ENCODE peak calls at places on chromosome 17, in six cellular contexts. One of them, this sample, is unnamed.

GRCh38 chr17:13540546-13540945 is 61.2 kb downstream of the HS3ST3A1 start:
- ATAC-seq in HepG2: no peak
- ATAC-seq in upper lobe of left lung: no peak
- ATAC-seq in K562: no peak
- ATAC-seq in GM12878: no peak
- ATAC-seq in A549: no peak
- ATAC-seq in this sample: no peak

GRCh38 chr17:8832711-8833352 is 33.7 kb upstream of the MFSD6L start:
- ATAC-seq in HepG2: peak
- ATAC-seq in upper lobe of left lung: no peak
- ATAC-seq in K562: peak
- ATAC-seq in GM12878: peak
- ATAC-seq in A549: no peak
- ATAC-seq in this sample: no peak

GRCh38 chr17:80833952-80834895 is 157.4 kb upstream of the CHMP6 start:
- ATAC-seq in HepG2: no peak
- ATAC-seq in upper lobe of left lung: no peak
- ATAC-seq in K562: no peak
- ATAC-seq in GM12878: no peak
- ATAC-seq in A549: no peak
- ATAC-seq in this sample: peak

GRCh38 chr17:29138184-29138955 is 41.8 kb downstream of the MYO18A start:
- ATAC-seq in HepG2: no peak
- ATAC-seq in upper lobe of left lung: no peak
- ATAC-seq in K562: no peak
- ATAC-seq in GM12878: peak
- ATAC-seq in A549: peak
- ATAC-seq in this sample: no peak

GRCh38 chr17:43667506-43668438 is 6.0 kb upstream of the MEOX1 start:
- ATAC-seq in HepG2: peak
- ATAC-seq in upper lobe of left lung: no peak
- ATAC-seq in K562: no peak
- ATAC-seq in GM12878: peak
- ATAC-seq in A549: no peak
- ATAC-seq in this sample: no peak

GRCh38 chr17:2375406-2375805 is 25.5 kb downstream of the MNT start:
- ATAC-seq in HepG2: no peak
- ATAC-seq in upper lobe of left lung: no peak
- ATAC-seq in K562: no peak
- ATAC-seq in GM12878: no peak
- ATAC-seq in A549: no peak
- ATAC-seq in this sample: no peak

GRCh38 chr17:38960402-38960801 is 6.8 kb downstream of the FBXO47 start:
- ATAC-seq in HepG2: no peak
- ATAC-seq in upper lobe of left lung: no peak
- ATAC-seq in K562: no peak
- ATAC-seq in GM12878: no peak
- ATAC-seq in A549: no peak
- ATAC-seq in this sample: no peak

GRCh38 chr17:43020789-43021738 is 1.1 kb downstream of the VAT1 start:
- ATAC-seq in HepG2: peak
- ATAC-seq in upper lobe of left lung: peak
- ATAC-seq in K562: peak
- ATAC-seq in GM12878: peak
- ATAC-seq in A549: peak
- ATAC-seq in this sample: peak

GRCh38 chr17:8046306-8046928 is 7.6 kb downstream of the ALOX15B start:
- ATAC-seq in HepG2: no peak
- ATAC-seq in upper lobe of left lung: no peak
- ATAC-seq in K562: no peak
- ATAC-seq in GM12878: no peak
- ATAC-seq in A549: no peak
- ATAC-seq in this sample: no peak

GRCh38 chr17:49110504-49110903 is 22.1 kb upstream of the B4GALNT2 start:
- ATAC-seq in HepG2: no peak
- ATAC-seq in upper lobe of left lung: no peak
- ATAC-seq in K562: no peak
- ATAC-seq in GM12878: no peak
- ATAC-seq in A549: no peak
- ATAC-seq in this sample: no peak

GRCh38 chr17:49647256-49647585 is 30.7 kb downstream of the SPOP start:
- ATAC-seq in HepG2: no peak
- ATAC-seq in upper lobe of left lung: no peak
- ATAC-seq in K562: peak
- ATAC-seq in GM12878: no peak
- ATAC-seq in A549: no peak
- ATAC-seq in this sample: peak

GRCh38 chr17:77116371-77116860 is 24.4 kb upstream of the SEC14L1 start:
- ATAC-seq in HepG2: peak
- ATAC-seq in upper lobe of left lung: no peak
- ATAC-seq in K562: no peak
- ATAC-seq in GM12878: no peak
- ATAC-seq in A549: no peak
- ATAC-seq in this sample: no peak

GRCh38 chr17:61621317-61621716 is 30.3 kb upstream of the NACA2 start:
- ATAC-seq in HepG2: peak
- ATAC-seq in upper lobe of left lung: no peak
- ATAC-seq in K562: no peak
- ATAC-seq in GM12878: no peak
- ATAC-seq in A549: no peak
- ATAC-seq in this sample: no peak

GRCh38 chr17:12691173-12691572 is 25.5 kb downstream of the MYOCD start:
- ATAC-seq in HepG2: no peak
- ATAC-seq in upper lobe of left lung: no peak
- ATAC-seq in K562: no peak
- ATAC-seq in GM12878: no peak
- ATAC-seq in A549: no peak
- ATAC-seq in this sample: peak

GRCh38 chr17:28989028-28989427 is 16.8 kb downstream of the SEZ6 start:
- ATAC-seq in HepG2: no peak
- ATAC-seq in upper lobe of left lung: no peak
- ATAC-seq in K562: no peak
- ATAC-seq in GM12878: no peak
- ATAC-seq in A549: no peak
- ATAC-seq in this sample: no peak

GRCh38 chr17:18191967-18192366 is 8.3 kb downstream of the ALKBH5 start:
- ATAC-seq in HepG2: peak
- ATAC-seq in upper lobe of left lung: peak
- ATAC-seq in K562: peak
- ATAC-seq in GM12878: peak
- ATAC-seq in A549: peak
- ATAC-seq in this sample: no peak

DNA sequence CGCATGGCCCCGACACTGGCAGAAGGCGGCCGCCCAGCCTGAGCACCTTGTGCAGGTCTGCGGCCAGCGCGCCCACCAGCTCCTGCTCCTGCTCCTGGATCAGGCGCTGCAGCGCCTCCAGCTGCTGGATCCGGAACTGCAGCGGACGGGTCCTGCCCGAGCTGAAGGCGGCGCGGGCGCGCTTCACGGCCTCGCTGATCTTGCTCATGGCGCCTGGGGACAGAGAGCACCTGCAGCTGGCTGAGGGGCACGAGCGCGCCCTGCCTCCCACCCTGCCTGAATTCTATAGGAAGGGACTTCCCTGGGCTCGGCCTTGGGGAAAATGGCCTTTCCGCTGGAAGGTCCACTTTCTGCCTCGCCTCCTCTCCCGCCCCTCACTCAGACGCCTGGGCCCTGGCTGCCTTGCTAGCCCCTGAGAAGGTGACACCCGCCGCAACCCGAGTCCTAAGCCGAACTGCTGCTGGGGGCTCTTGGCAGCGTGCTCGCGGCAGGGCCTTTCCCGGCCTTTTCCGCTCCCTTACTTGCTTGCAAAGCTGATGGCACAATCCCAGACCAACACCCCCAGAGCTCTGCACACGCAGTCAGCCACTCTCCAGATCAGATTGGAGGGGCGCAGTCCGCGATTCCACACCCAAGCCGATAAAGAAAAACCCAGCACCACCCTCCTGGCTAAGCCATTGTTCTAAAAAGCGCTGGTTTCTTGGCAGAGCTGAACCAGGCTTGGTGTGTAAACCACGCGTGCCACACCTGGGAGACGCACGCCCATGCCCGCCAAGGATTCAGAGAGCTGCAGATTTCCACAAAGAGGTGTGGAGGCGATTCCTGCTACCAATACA is 3.0 kb downstream of the ALDH3A1 start:
- ATAC-seq in HepG2: no peak
- ATAC-seq in upper lobe of left lung: peak
- ATAC-seq in K562: peak
- ATAC-seq in GM12878: peak
- ATAC-seq in A549: peak
- ATAC-seq in this sample: peak
- H3K4me3 ChIP-seq in HepG2: no peak
- H3K4me3 ChIP-seq in upper lobe of left lung: peak
- H3K4me3 ChIP-seq in K562: no peak
- H3K4me3 ChIP-seq in GM12878: no peak
- H3K4me3 ChIP-seq in A549: peak
- H3K4me3 ChIP-seq in this sample: peak

GRCh38 chr17:6503641-6504195 is 52.6 kb downstream of the PITPNM3 start:
- ATAC-seq in HepG2: no peak
- ATAC-seq in upper lobe of left lung: no peak
- ATAC-seq in K562: no peak
- ATAC-seq in GM12878: no peak
- ATAC-seq in A549: no peak
- ATAC-seq in this sample: no peak
- H3K27ac ChIP-seq in HepG2: no peak
- H3K27ac ChIP-seq in upper lobe of left lung: no peak
- H3K27ac ChIP-seq in K562: no peak
- H3K27ac ChIP-seq in GM12878: no peak
- H3K27ac ChIP-seq in A549: no peak
- H3K27ac ChIP-seq in this sample: no peak

GRCh38 chr17:76039121-76039520 is 12.0 kb upstream of the EVPL start:
- ATAC-seq in HepG2: no peak
- ATAC-seq in upper lobe of left lung: no peak
- ATAC-seq in K562: no peak
- ATAC-seq in GM12878: no peak
- ATAC-seq in A549: no peak
- ATAC-seq in this sample: peak
- TF ChIP-seq EP300 in HepG2: no peak
- TF ChIP-seq EP300 in upper lobe of left lung: no peak
- TF ChIP-seq EP300 in K562: no peak
- TF ChIP-seq EP300 in GM12878: no peak
- TF ChIP-seq EP300 in A549: no peak
- TF ChIP-seq EP300 in this sample: no peak

GRCh38 chr17:40559954-40560591 is 5.2 kb downstream of the CCR7 start:
- ATAC-seq in HepG2: peak
- ATAC-seq in upper lobe of left lung: peak
- ATAC-seq in K562: peak
- ATAC-seq in GM12878: peak
- ATAC-seq in A549: peak
- ATAC-seq in this sample: peak
- H3K4me3 ChIP-seq in HepG2: peak
- H3K4me3 ChIP-seq in upper lobe of left lung: peak
- H3K4me3 ChIP-seq in K562: peak
- H3K4me3 ChIP-seq in GM12878: peak
- H3K4me3 ChIP-seq in A549: no peak
- H3K4me3 ChIP-seq in this sample: no peak

GRCh38 chr17:35523296-35523695 is 14.2 kb downstream of the SLFN12L start:
- ATAC-seq in HepG2: no peak
- ATAC-seq in upper lobe of left lung: no peak
- ATAC-seq in K562: no peak
- ATAC-seq in GM12878: no peak
- ATAC-seq in A549: no peak
- ATAC-seq in this sample: no peak
- H3K27ac ChIP-seq in HepG2: no peak
- H3K27ac ChIP-seq in upper lobe of left lung: no peak
- H3K27ac ChIP-seq in K562: no peak
- H3K27ac ChIP-seq in GM12878: no peak
- H3K27ac ChIP-seq in A549: no peak
- H3K27ac ChIP-seq in this sample: no peak

This sample was measured in gastroesophageal sphincter.